ENCODE peak calls at places on chromosomes 11 and 22, in six cellular contexts. O is esophagus muscularis mucosa, D is endothelial cell of umbilical vein, W is sigmoid colon, V is transverse colon, H is GM23338. X is an unnamed sample. For H3K4me1, the result is how much of the 10 kb centered on the place peaks cover.

GRCh38 chr11:86508604-86509471 is 134.2 kb downstream of the CCDC81 start:
- DNase-seq in O (no peak), D (no peak), W (no peak), V (no peak), H (no peak), X (no peak)

GRCh38 chr11:17256512-17256911 is 20.0 kb upstream of the NUCB2 start:
- DNase-seq in O (no peak), D (peak), W (no peak), V (no peak), H (no peak), X (no peak)

GRCh38 chr22:27885977-27886842 is 32.8 kb downstream of the PITPNB start:
- DNase-seq in O (no peak), D (peak), W (no peak), V (peak), H (peak), X (no peak)

GRCh38 chr11:95715777-95716241 is 73.8 kb downstream of the FAM76B start:
- DNase-seq in O (no peak), D (peak), W (no peak), V (no peak), H (peak), X (peak)

GRCh38 chr11:124536520-124536919 is 6.9 kb downstream of the OR8B12 start:
- DNase-seq in O (no peak), D (no peak), W (no peak), V (peak), H (peak), X (peak)

GRCh38 chr22:24028533-24028932 is 17.4 kb downstream of the CABIN1 start:
- DNase-seq in O (no peak), D (no peak), W (no peak), V (no peak), H (no peak), X (no peak)

GRCh38 chr11:61621917-61622585 is 41.2 kb upstream of the SYT7 start:
- DNase-seq in O (no peak), D (no peak), W (no peak), V (no peak), H (peak), X (no peak)

GRCh38 chr11:45383229-45383628 is 97.1 kb upstream of the SYT13 start:
- DNase-seq in O (no peak), D (no peak), W (no peak), V (no peak), H (no peak), X (no peak)

GRCh38 chr11:71240865-71241691 is 11.3 kb downstream of the SHANK2 start:
- DNase-seq in O (no peak), D (no peak), W (peak), V (peak), H (peak), X (peak)

GRCh38 chr22:45777046-45777851 is 105.6 kb downstream of the ATXN10 start:
- DNase-seq in O (no peak), D (peak), W (no peak), V (no peak), H (no peak), X (no peak)

GRCh38 chr11:2815762-2816496 is 69.6 kb downstream of the CDKN1C start:
- DNase-seq in O (no peak), D (no peak), W (no peak), V (no peak), H (no peak), X (no peak)

GRCh38 chr22:23243006-23243573 is 62.8 kb downstream of the BCR start:
- DNase-seq in O (no peak), D (no peak), W (no peak), V (no peak), H (peak), X (no peak)

GRCh38 chr11:26837154-26837553 is 115.3 kb upstream of the SLC5A12 start:
- DNase-seq in O (no peak), D (no peak), W (no peak), V (no peak), H (no peak), X (no peak)

GRCh38 chr22:29380856-29381255 is 7.5 kb downstream of the AP1B1 start:
- DNase-seq in O (no peak), D (no peak), W (no peak), V (no peak), H (no peak), X (no peak)

GRCh38 chr22:29385305-29385704 is 3.1 kb downstream of the AP1B1 start:
- DNase-seq in O (no peak), D (no peak), W (no peak), V (no peak), H (peak), X (no peak)

GRCh38 chr22:29385748-29386147 is 2.6 kb downstream of the AP1B1 start:
- DNase-seq in O (no peak), D (peak), W (no peak), V (peak), H (no peak), X (no peak)

GRCh38 chr22:29382575-29383328 is 5.6 kb downstream of the AP1B1 start:
- DNase-seq in O (no peak), D (peak), W (no peak), V (peak), H (no peak), X (no peak)

GRCh38 chr22:29383740-29384139 is 4.6 kb downstream of the AP1B1 start:
- DNase-seq in O (no peak), D (no peak), W (no peak), V (no peak), H (no peak), X (no peak)
- H3K4me1 ChIP-seq in O (half or more), D (under half), W (under half), V (under half), H (under half), X (under half)

GRCh38 chr11:66619080-66619554 is 2.7 kb downstream of the RBM14 start:
- DNase-seq in O (no peak), D (peak), W (no peak), V (no peak), H (no peak), X (no peak)

GRCh38 chr11:66614073-66614472 is 2.4 kb upstream of the RBM14 start:
- DNase-seq in O (no peak), D (no peak), W (no peak), V (no peak), H (no peak), X (no peak)

GRCh38 chr11:66612458-66612857 is 4.0 kb upstream of the RBM14 start:
- DNase-seq in O (no peak), D (no peak), W (no peak), V (no peak), H (no peak), X (no peak)

GRCh38 chr11:66616379-66617147 is at the start of gene RBM14:
- DNase-seq in O (peak), D (peak), W (peak), V (peak), H (peak), X (peak)

DNA sequence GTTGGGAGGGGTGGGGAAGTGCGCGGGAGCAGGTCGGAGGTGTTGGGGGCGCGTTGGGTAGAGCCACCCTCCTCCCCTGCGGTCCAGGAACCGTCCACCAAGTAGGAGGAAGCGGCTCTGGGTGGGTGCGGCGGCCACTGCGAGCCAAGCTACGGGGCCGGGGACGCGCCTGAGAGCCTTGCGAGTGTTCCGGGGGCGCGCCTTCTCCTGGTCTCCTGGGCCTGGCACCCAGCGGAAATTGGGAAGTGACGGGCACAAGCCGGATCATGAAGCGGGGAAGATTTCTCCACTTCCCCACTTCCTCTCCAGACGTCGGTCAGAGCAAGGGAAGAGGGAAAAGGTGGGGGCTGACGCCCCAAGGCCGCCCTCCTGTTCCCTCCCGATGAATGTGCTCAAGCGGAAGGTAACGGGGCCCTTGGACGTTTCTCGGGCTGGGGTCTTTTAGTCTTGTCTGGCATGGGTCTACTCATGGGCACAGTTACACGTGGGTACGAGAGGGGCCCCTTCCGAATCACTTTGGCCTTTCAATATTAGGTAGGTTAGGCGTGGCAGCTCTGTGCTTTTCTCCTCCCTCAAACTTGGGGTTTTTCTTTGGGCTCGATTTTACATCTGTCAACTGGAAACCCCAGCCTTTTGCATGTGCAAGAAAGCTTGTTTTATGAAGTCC is 851 bp downstream of the RBM14 start:
- DNase-seq in O (peak), D (no peak), W (peak), V (no peak), H (no peak), X (peak)
- TF ChIP-seq POLR2AphosphoS5 in O (no peak), D (no peak), W (no peak), V (peak), H (no peak), X (no peak)

GRCh38 chr11:34685864-34686263 is 65.0 kb downstream of the EHF start:
- DNase-seq in O (no peak), D (no peak), W (no peak), V (no peak), H (no peak), X (no peak)
- H3K27ac ChIP-seq in O (no peak), D (no peak), W (no peak), V (no peak), H (no peak), X (no peak)

GRCh38 chr11:32436751-32437405 is 1.5 kb upstream of the WT1 start:
- DNase-seq in O (no peak), D (no peak), W (no peak), V (no peak), H (peak), X (no peak)
- H3K4me1 ChIP-seq in O (half or more), D (under half), W (half or more), V (under half), H (half or more), X (under half)

GRCh38 chr11:119995730-119996491 is 142.0 kb downstream of the TRIM29 start:
- DNase-seq in O (no peak), D (no peak), W (no peak), V (no peak), H (no peak), X (peak)
- TF ChIP-seq POLR2AphosphoS5 in O (no peak), D (no peak), W (no peak), V (no peak), H (no peak), X (peak)

GRCh38 chr22:49017769-49018330 is 809.8 kb downstream of the BRD1 start:
- DNase-seq in O (no peak), D (no peak), W (peak), V (no peak), H (no peak), X (peak)
- H3K27ac ChIP-seq in O (no peak), D (no peak), W (no peak), V (no peak), H (no peak), X (no peak)

X was measured in breast epithelium.